ENCODE peak calls at places on chromosomes 4 and X, in six cellular contexts. One of them, this sample, is unnamed.
A peak's percentile ranks its signal among the peaks of the same experiment; 100 is the strongest.

GRCh38 chrX:10259716-10260115 is 102.9 kb downstream of the CLCN4 start:
- DNase-seq in prostate gland: no peak
- DNase-seq in suprapubic skin: no peak
- DNase-seq in HepG2: no peak
- DNase-seq in sigmoid colon: no peak
- DNase-seq in transverse colon: no peak
- DNase-seq in this sample: no peak

GRCh38 chrX:41389311-41389888 is 55.4 kb downstream of the DDX3X start:
- DNase-seq in prostate gland: no peak
- DNase-seq in suprapubic skin: no peak
- DNase-seq in transverse colon: peak; percentile 81
- DNase-seq in HepG2: peak; percentile 81
- DNase-seq in sigmoid colon: no peak
- DNase-seq in this sample: no peak

GRCh38 chrX:3044196-3044595 is 2.9 kb downstream of the ARSF start:
- DNase-seq in HepG2: no peak
- DNase-seq in suprapubic skin: no peak
- DNase-seq in sigmoid colon: no peak
- DNase-seq in transverse colon: no peak
- DNase-seq in prostate gland: no peak
- DNase-seq in this sample: no peak

GRCh38 chrX:16892504-16893362 is 22.6 kb upstream of the RBBP7 start:
- DNase-seq in transverse colon: peak; percentile 77
- DNase-seq in sigmoid colon: peak; percentile 77
- DNase-seq in prostate gland: peak; percentile 49
- DNase-seq in HepG2: peak; percentile 50
- DNase-seq in suprapubic skin: peak; percentile 71
- DNase-seq in this sample: peak; percentile 42

GRCh38 chr4:5361968-5362367 is 310.7 kb downstream of the STK32B start:
- DNase-seq in transverse colon: no peak
- DNase-seq in prostate gland: no peak
- DNase-seq in HepG2: no peak
- DNase-seq in sigmoid colon: no peak
- DNase-seq in suprapubic skin: no peak
- DNase-seq in this sample: no peak

GRCh38 chr4:90159193-90159592 is 32.0 kb downstream of the CCSER1 start:
- DNase-seq in suprapubic skin: no peak
- DNase-seq in HepG2: no peak
- DNase-seq in prostate gland: no peak
- DNase-seq in sigmoid colon: no peak
- DNase-seq in transverse colon: no peak
- DNase-seq in this sample: no peak

GRCh38 chr4:101155368-101155767 is 192.0 kb downstream of the PPP3CA start:
- DNase-seq in HepG2: no peak
- DNase-seq in sigmoid colon: no peak
- DNase-seq in prostate gland: no peak
- DNase-seq in transverse colon: no peak
- DNase-seq in suprapubic skin: no peak
- DNase-seq in this sample: no peak

GRCh38 chrX:119105826-119106225 is 21.8 kb downstream of the KIAA1210 start:
- DNase-seq in transverse colon: no peak
- DNase-seq in prostate gland: no peak
- DNase-seq in suprapubic skin: no peak
- DNase-seq in HepG2: no peak
- DNase-seq in sigmoid colon: no peak
- DNase-seq in this sample: no peak

GRCh38 chr4:85861064-85861767 is 386.3 kb downstream of the ARHGAP24 start:
- DNase-seq in transverse colon: no peak
- DNase-seq in sigmoid colon: no peak
- DNase-seq in suprapubic skin: no peak
- DNase-seq in prostate gland: no peak
- DNase-seq in HepG2: no peak
- DNase-seq in this sample: no peak

GRCh38 chrX:71532078-71532752 is 689 bp upstream of the OGT start:
- DNase-seq in transverse colon: peak; percentile 41
- DNase-seq in HepG2: no peak
- DNase-seq in sigmoid colon: no peak
- DNase-seq in suprapubic skin: no peak
- DNase-seq in prostate gland: no peak
- DNase-seq in this sample: no peak

GRCh38 chr4:151426513-151426912 is 17.5 kb downstream of the FHIP1A start:
- DNase-seq in transverse colon: no peak
- DNase-seq in sigmoid colon: no peak
- DNase-seq in HepG2: no peak
- DNase-seq in prostate gland: peak; percentile 25
- DNase-seq in suprapubic skin: no peak
- DNase-seq in this sample: no peak

GRCh38 chr4:68576272-68577100 is at the start of gene UGT2B17:
- DNase-seq in prostate gland: no peak
- DNase-seq in transverse colon: no peak
- DNase-seq in sigmoid colon: no peak
- DNase-seq in suprapubic skin: no peak
- DNase-seq in HepG2: no peak
- DNase-seq in this sample: no peak

GRCh38 chrX:40581333-40581910 is 652 bp downstream of the ATP6AP2 start:
- DNase-seq in HepG2: no peak
- DNase-seq in prostate gland: no peak
- DNase-seq in sigmoid colon: no peak
- DNase-seq in transverse colon: no peak
- DNase-seq in suprapubic skin: no peak
- DNase-seq in this sample: no peak

GRCh38 chr4:92232566-92232965 is 71.2 kb upstream of the GRID2 start:
- DNase-seq in suprapubic skin: no peak
- DNase-seq in sigmoid colon: no peak
- DNase-seq in prostate gland: no peak
- DNase-seq in transverse colon: no peak
- DNase-seq in HepG2: no peak
- DNase-seq in this sample: no peak

GRCh38 chr4:48979897-48980579 is 6.0 kb upstream of the CWH43 start:
- DNase-seq in HepG2: no peak
- DNase-seq in prostate gland: no peak
- DNase-seq in transverse colon: no peak
- DNase-seq in sigmoid colon: no peak
- DNase-seq in suprapubic skin: no peak
- DNase-seq in this sample: no peak

GRCh38 chr4:77007358-77008230 is 58.0 kb downstream of the SEPTIN11 start:
- DNase-seq in HepG2: no peak
- DNase-seq in suprapubic skin: no peak
- DNase-seq in sigmoid colon: no peak
- DNase-seq in prostate gland: no peak
- DNase-seq in transverse colon: no peak
- DNase-seq in this sample: no peak

GRCh38 chr4:62711575-62711974 is 1511.4 kb downstream of the ADGRL3 start:
- DNase-seq in prostate gland: no peak
- DNase-seq in suprapubic skin: no peak
- DNase-seq in sigmoid colon: no peak
- DNase-seq in transverse colon: no peak
- DNase-seq in HepG2: no peak
- DNase-seq in this sample: no peak

GRCh38 chr4:103098746-103099421 is 750 bp downstream of the BDH2 start:
- DNase-seq in sigmoid colon: no peak
- DNase-seq in prostate gland: no peak
- DNase-seq in transverse colon: no peak
- DNase-seq in suprapubic skin: no peak
- DNase-seq in HepG2: no peak
- DNase-seq in this sample: no peak

GRCh38 chr4:169464080-169464479 is 148.3 kb downstream of the NEK1 start:
- DNase-seq in transverse colon: no peak
- DNase-seq in HepG2: no peak
- DNase-seq in prostate gland: no peak
- DNase-seq in sigmoid colon: no peak
- DNase-seq in suprapubic skin: no peak
- DNase-seq in this sample: no peak

GRCh38 chr4:2059034-2059725 is at the start of gene NAT8L:
- DNase-seq in suprapubic skin: no peak
- DNase-seq in transverse colon: no peak
- DNase-seq in prostate gland: no peak
- DNase-seq in HepG2: no peak
- DNase-seq in sigmoid colon: no peak
- DNase-seq in this sample: no peak

DNA sequence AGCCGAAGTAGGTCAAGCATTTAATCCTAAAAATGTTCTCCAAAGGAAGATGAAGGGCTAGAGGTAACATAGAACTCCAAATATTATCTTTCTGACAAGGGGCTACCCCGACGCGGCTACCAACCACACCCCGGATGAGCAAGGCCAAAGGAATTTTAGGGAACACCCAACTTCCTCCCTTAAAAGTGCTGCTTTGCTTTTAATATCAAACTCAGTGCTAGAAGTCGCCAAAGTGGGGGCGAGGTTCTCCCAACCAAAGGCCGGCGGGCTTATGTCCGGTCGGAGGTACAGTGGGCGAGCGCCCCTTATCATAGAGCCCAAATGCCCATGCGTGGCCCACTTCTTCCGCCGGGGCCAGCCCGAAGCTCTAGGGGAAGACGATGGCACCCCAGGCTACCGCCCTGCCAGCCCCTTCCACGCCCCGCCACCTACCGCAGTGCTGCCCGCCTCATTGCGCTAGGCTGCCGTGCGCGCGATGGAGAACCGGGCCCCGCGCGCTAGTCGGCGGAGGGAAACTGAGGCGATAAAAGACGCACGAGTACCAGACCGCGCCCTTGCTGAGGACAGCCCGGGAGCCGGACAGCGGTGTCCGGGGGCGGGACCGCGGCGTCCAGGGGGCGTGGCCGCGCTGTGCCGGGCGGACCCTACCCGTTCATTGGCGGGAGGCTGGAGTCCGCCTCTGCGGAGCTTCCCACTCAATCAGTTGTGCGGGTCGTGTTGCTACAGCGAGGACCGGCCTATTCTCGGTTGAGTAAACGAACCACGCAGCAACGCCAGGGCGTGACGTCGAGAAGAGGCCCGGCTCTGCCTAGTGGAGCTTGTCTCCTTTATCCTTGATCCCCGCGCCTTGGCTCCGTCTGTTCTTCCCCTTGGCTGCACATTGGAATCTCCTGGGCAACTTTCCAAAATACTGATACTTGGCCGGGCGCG is at the start of gene ACOT9:
- DNase-seq in suprapubic skin: peak; percentile 95
- DNase-seq in sigmoid colon: peak; percentile 99
- DNase-seq in HepG2: peak; percentile 88
- DNase-seq in prostate gland: peak; percentile 83
- DNase-seq in transverse colon: peak; percentile 91
- DNase-seq in this sample: peak; percentile 80
- TF ChIP-seq POLR2A in suprapubic skin: no peak
- TF ChIP-seq POLR2A in sigmoid colon: peak; percentile 87
- TF ChIP-seq POLR2A in HepG2: peak; percentile 64
- TF ChIP-seq POLR2A in prostate gland: peak; percentile 49
- TF ChIP-seq POLR2A in transverse colon: peak; percentile 80
- TF ChIP-seq POLR2A in this sample: peak; percentile 11

DNA sequence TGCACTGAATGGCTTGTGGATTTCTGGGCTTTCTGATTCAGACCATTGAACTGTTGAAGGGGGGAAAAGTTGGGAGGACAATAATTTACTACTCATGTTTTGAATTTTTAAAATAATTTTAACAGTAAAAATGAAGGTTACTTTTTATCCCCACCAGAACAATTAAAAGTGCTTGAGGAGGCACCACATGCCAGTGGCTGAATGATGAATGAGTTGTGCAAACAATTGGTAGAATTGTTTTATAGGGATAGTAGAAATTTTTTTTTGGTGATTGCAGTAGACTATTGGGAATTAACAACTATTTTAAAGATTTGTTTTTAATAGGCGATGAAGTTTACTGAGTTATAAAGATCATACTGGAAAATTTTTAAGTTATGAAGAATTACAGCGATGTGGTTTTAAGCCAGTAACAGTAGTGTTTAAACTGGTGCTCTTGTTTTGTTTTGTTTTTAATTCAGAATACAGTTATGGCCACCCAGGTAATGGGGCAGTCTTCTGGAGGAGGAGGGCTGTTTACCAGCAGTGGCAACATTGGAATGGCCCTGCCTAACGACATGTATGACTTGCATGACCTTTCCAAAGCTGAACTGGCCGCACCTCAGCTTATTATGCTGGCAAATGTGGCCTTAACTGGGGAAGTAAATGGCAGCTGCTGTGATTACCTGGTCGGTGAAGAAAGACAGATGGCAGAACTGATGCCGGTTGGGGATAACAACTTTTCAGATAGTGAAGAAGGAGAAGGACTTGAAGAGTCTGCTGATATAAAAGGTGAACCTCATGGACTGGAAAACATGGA is 2.7 kb downstream of the REST start:
- DNase-seq in sigmoid colon: no peak
- DNase-seq in suprapubic skin: no peak
- DNase-seq in HepG2: no peak
- DNase-seq in transverse colon: no peak
- DNase-seq in prostate gland: no peak
- DNase-seq in this sample: no peak
- H3K27ac ChIP-seq in sigmoid colon: no peak overlapping the region
- H3K27ac ChIP-seq in suprapubic skin: peak overlapping the region; percentile 16
- H3K27ac ChIP-seq in HepG2: peak overlapping the region; percentile 96
- H3K27ac ChIP-seq in transverse colon: peak overlapping the region; percentile 97
- H3K27ac ChIP-seq in prostate gland: peak overlapping the region; percentile 97
- H3K27ac ChIP-seq in this sample: no peak overlapping the region

DNA sequence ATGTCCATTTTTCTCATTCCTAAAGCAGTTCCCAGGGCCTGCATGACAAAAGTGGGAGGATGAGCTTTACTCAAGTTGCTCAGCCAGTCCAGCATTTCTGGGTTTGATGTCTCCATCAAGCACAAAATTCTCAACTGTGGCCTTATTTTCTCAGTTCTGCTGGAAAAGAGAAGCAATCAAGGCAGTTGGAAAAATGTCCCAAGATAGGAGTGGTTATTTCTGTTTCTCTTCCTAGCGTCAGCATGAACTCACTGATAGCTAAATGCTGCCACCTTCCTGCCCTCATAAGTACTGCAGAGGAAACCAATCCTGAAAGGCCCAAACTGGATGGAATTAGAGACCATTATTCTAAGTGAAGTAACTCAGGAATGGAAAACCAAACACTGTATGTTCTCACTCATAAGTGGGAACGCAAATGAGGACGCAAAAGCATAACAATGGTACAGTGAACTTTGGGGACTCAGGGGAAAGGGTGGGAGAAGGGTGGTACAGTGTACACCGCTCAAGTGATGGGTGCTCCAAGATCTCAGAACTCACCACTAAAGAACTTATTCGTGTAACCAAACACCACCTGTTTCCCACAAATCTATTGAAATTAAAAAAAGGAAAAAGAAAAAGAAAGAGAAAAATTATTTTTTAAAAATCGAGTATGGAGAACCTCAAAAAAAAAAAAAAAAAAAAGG is 29.6 kb downstream of the ADH7 start:
- DNase-seq in prostate gland: peak; percentile 69
- DNase-seq in transverse colon: peak; percentile 84
- DNase-seq in suprapubic skin: peak; percentile 81
- DNase-seq in sigmoid colon: peak; percentile 87
- DNase-seq in HepG2: peak; percentile 74
- DNase-seq in this sample: peak; percentile 49
- TF ChIP-seq POLR2AphosphoS5 in prostate gland: peak; percentile 60
- TF ChIP-seq POLR2AphosphoS5 in transverse colon: peak; percentile 39
- TF ChIP-seq POLR2AphosphoS5 in suprapubic skin: peak; percentile 61
- TF ChIP-seq POLR2AphosphoS5 in sigmoid colon: no peak
- TF ChIP-seq POLR2AphosphoS5 in HepG2: no peak
- TF ChIP-seq POLR2AphosphoS5 in this sample: peak; percentile 54

DNA sequence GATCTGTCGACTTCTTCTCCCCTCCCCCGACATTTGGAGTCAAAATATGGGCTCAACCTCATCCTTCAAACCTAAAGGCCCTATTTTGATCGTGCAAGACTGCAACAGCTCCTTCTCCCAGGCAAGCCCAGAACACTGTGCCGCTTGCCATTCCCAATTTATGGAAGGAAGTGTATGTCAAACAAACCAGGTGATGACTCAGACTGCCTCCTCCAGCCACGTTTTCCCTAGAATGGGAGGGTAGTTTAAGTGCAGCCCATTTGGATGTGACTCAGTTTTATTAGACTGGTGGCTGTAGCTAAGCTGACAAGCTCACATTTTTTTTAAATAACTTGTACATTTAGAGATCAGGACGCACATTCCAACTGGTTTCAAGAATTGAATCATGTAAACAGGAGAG is 570.4 kb upstream of the DIPK2B start:
- DNase-seq in sigmoid colon: peak; percentile 77
- DNase-seq in suprapubic skin: no peak
- DNase-seq in HepG2: peak; percentile 51
- DNase-seq in prostate gland: peak; percentile 19
- DNase-seq in transverse colon: peak; percentile 72
- DNase-seq in this sample: no peak
- TF ChIP-seq POLR2A in sigmoid colon: peak; percentile 13
- TF ChIP-seq POLR2A in suprapubic skin: no peak
- TF ChIP-seq POLR2A in HepG2: no peak
- TF ChIP-seq POLR2A in prostate gland: peak; percentile 17
- TF ChIP-seq POLR2A in transverse colon: peak; percentile 72
- TF ChIP-seq POLR2A in this sample: no peak

This sample was measured in breast epithelium.